ENCODE peak calls at places on chromosomes 11 and 22, in five cellular contexts. V, P, B, L and W are unnamed samples.

GRCh38 chr11:18394928-18395734 is 768 bp downstream of the LDHA start:
- DNase-seq in L (no peak), P (no peak), V (no peak), B (no peak), W (no peak)

GRCh38 chr11:131365601-131366000 is 4.8 kb upstream of the NTM start:
- DNase-seq in V (no peak), P (no peak), B (no peak), L (no peak), W (no peak)

GRCh38 chr11:118930152-118930712 is 4.5 kb upstream of the BCL9L start:
- DNase-seq in L (peak), P (peak), B (peak), V (peak), W (no peak)

GRCh38 chr11:45083544-45084087 is 62.8 kb upstream of the PRDM11 start:
- DNase-seq in V (no peak), P (peak), L (no peak), B (no peak), W (no peak)

GRCh38 chr22:50315289-50316113 is 8.1 kb upstream of the PLXNB2 start:
- DNase-seq in P (no peak), L (no peak), V (no peak), B (no peak), W (peak)

GRCh38 chr22:49664371-49664881 is 163.2 kb downstream of the BRD1 start:
- DNase-seq in B (no peak), P (no peak), V (peak), L (peak), W (no peak)

GRCh38 chr22:22037740-22038139 is 55.2 kb upstream of the TOP3B start:
- DNase-seq in P (no peak), V (no peak), B (peak), L (no peak), W (no peak)

GRCh38 chr11:103157542-103157941 is 48.3 kb downstream of the DYNC2H1 start:
- DNase-seq in V (no peak), P (no peak), L (no peak), B (no peak), W (no peak)

GRCh38 chr11:45755281-45755859 is 49.6 kb upstream of the SLC35C1 start:
- DNase-seq in V (no peak), B (no peak), L (no peak), P (no peak), W (no peak)

GRCh38 chr11:117693344-117693743 is 103.7 kb downstream of the DSCAML1 start:
- DNase-seq in L (no peak), B (no peak), P (no peak), V (no peak), W (no peak)

GRCh38 chr22:48254311-48254873 is 1491.9 kb downstream of the TBC1D22A start:
- DNase-seq in V (no peak), L (no peak), P (no peak), B (no peak), W (no peak)

GRCh38 chr11:14362613-14363012 is 3.6 kb upstream of the RRAS2 start:
- DNase-seq in L (no peak), B (no peak), V (no peak), P (peak), W (no peak)

GRCh38 chr11:61684870-61685610 is 4.8 kb downstream of the DAGLA start:
- DNase-seq in V (no peak), P (no peak), L (no peak), B (no peak), W (no peak)

GRCh38 chr11:130847517-130847916 is 68.8 kb downstream of the SNX19 start:
- DNase-seq in L (no peak), P (no peak), V (no peak), B (peak), W (no peak)

GRCh38 chr22:31486951-31487350 is 2.7 kb downstream of the EIF4ENIF1 start:
- DNase-seq in L (no peak), P (no peak), B (no peak), V (no peak), W (no peak)

GRCh38 chr22:34861787-34862186 is 204.2 kb upstream of the ISX start:
- DNase-seq in L (no peak), P (no peak), B (no peak), V (no peak), W (no peak)

GRCh38 chr11:125525303-125525702 is 29.2 kb upstream of the FEZ1 start:
- DNase-seq in L (no peak), V (no peak), B (no peak), P (no peak), W (no peak)

GRCh38 chr11:104003491-104003890 is 32.9 kb upstream of the DDI1 start:
- DNase-seq in B (peak), L (no peak), V (no peak), P (no peak), W (no peak)

GRCh38 chr11:122995526-122995925 is 13.9 kb upstream of the BSX start:
- DNase-seq in P (no peak), L (no peak), V (no peak), B (no peak), W (no peak)

GRCh38 chr11:118911880-118912741 is 13.6 kb downstream of the BCL9L start:
- DNase-seq in B (peak), P (peak), V (no peak), L (no peak), W (peak)

GRCh38 chr11:76849376-76849775 is 11.3 kb upstream of the ACER3 start:
- DNase-seq in P (no peak), L (no peak), V (no peak), B (no peak), W (no peak)

GRCh38 chr11:45607995-45608394 is 57.4 kb downstream of the CHST1 start:
- DNase-seq in B (no peak), L (no peak), V (no peak), P (no peak), W (no peak)

GRCh38 chr11:119700536-119701346 is 28.3 kb downstream of the NECTIN1 start:
- DNase-seq in V (no peak), B (no peak), P (no peak), L (peak), W (no peak)

GRCh38 chr11:69394902-69395690 is 86.4 kb upstream of the LINC01488 start:
- DNase-seq in V (no peak), P (no peak), L (no peak), B (no peak), W (peak)

GRCh38 chr11:122186439-122187080 is 70.5 kb upstream of the BLID start:
- DNase-seq in L (no peak), V (no peak), P (no peak), B (peak), W (no peak)

GRCh38 chr11:844693-845644 is 2.3 kb downstream of the TSPAN4 start:
- DNase-seq in P (peak), B (peak), V (no peak), L (peak), W (peak)

GRCh38 chr22:22702159-22702873 is 57.9 kb downstream of the GGTLC2 start:
- DNase-seq in B (no peak), L (no peak), P (no peak), V (no peak), W (no peak)

GRCh38 chr22:47101321-47101885 is 339.0 kb downstream of the TBC1D22A start:
- DNase-seq in B (no peak), V (peak), P (no peak), L (no peak), W (no peak)

DNA sequence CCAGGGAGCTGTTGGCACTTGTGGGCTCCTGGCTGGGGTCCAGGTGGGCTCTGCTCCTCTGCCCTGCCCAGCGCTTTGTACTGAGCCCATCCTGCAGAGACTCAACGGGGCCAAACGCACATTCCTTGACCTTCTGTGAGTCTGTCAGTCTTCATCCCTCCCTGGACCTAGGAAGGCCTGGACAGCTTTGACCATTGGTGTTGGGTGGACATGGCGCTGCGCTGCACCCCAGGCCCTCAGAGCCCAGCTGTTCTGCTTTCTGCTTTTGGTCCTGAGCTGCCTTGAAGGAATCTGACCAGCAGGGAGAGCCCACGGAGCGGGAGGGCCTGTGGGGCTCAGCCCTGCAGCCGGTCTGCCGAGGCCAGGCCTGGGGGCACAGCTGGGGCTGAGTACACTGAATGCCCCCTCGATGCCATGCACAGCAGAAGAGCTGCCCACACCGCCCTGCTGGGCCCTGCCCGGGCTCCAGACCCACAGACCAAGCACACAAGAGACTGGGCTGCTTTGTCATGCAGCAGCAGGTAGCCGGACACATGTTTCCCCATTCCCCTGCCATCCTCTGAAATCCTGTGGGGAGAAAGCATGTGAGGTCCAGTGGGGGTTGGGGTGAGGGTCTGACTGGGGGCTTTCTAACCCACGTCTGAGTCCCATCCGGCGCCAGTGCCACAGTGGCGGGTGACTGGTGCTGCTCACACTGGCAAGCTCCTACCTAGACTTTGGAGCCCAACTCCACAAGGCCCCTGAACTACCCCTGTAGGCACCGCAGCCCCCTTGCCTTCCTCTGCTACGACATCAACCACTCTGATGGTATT is 24.1 kb upstream of the CCDC188 start:
- DNase-seq in P (no peak), V (no peak), L (no peak), B (peak), W (no peak)
- TF ChIP-seq CTCF in P (no peak), V (no peak), L (no peak), B (peak), W (no peak)

GRCh38 chr11:37230865-37231264 is 632.8 kb upstream of the RAG2 start:
- DNase-seq in L (no peak), B (no peak), V (no peak), P (no peak), W (no peak)
- TF ChIP-seq CTCF in L (no peak), B (no peak), V (no peak), P (no peak), W (no peak)

DNA sequence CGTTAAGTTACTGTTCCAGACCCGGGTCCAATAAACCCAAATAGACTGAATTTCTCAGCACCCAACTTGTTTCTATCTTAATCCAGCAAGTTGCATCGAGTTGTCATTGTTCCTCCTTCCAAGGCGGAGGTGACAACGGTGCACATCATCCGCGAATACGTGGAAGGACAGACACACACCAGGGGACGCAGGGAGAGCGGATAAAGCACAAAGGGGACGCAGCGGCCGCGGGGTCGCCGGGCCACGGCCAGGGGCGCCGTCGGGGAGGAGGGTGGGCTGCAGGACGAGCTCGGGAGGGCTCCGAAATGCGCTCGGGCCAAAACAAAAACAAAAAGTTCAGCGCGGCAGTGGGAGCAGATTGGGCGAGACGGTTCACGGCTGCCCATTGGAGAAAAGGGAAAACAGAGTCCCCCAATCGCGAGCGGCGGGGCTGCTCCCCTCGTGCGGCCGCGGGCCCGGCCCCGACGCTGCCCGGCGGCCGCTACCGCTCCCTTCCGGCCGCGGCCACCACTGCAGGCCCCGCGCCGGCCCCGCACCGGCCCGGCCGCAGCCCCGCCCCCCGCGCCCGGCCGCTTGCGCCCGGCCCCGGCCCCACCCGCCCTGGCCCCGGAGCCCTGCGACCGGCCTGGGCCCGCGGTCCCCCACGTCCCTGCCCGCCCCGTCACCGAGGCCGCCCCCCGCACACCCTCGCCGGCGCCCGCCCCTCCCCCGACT is 518 bp downstream of the KMT5B start:
- DNase-seq in P (peak), L (peak), B (peak), V (peak), W (peak)
- TF ChIP-seq CTCF in P (peak), L (no peak), B (no peak), V (peak), W (peak)

GRCh38 chr11:75355051-75355450 is 3.6 kb upstream of the ARRB1 start:
- DNase-seq in L (no peak), V (no peak), B (no peak), P (no peak), W (no peak)

GRCh38 chr11:75350122-75350742 is 1.2 kb downstream of the ARRB1 start:
- DNase-seq in P (no peak), L (no peak), B (no peak), V (no peak), W (no peak)

GRCh38 chr11:75350743-75351540 is 519 bp downstream of the ARRB1 start:
- DNase-seq in V (no peak), B (peak), L (peak), P (peak), W (peak)

GRCh38 chr11:75351541-75352416 is at the start of gene ARRB1:
- DNase-seq in V (no peak), P (peak), L (peak), B (peak), W (peak)

DNA sequence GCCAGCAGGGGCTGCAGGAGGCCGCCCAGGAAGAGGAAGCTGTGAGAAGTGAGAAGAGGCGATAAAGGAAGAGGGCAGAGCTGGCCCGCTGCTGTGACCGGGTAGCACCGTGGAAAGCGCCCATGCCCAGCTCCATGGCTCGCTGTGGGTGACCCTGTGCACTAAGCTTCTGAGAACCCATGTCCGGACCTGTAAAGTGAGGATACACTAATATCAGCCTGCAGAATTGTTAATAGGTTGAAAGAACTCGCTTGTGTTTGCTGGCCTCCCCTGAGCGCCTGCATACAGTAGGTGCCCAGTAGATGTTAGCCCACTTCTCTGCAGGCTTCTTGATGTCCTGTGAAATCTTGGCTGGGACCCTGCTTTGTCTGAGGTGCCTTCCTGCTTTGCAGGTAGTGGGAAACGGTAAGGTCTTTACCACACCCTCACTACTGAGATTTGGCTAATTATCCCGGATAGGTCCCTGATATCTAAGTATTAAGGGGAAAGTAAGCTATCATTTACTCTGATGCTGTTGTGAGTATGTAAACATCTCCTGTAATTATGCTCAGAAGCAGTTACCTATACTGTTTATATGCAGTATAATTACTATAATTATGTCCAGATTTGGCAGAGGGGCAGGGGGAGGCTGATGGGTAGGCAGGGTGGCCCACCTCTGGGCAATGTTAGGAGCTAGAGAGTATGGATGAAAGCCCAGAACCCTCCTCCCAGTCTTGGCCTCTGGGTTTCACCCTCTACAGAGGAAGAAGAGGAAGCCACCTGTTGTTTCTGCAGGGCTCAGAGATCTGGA is 1.2 kb upstream of the ARRB1 start:
- DNase-seq in P (peak), L (peak), B (no peak), V (no peak), W (peak)
- TF ChIP-seq CTCF in P (no peak), L (peak), B (no peak), V (no peak), W (no peak)

DNA sequence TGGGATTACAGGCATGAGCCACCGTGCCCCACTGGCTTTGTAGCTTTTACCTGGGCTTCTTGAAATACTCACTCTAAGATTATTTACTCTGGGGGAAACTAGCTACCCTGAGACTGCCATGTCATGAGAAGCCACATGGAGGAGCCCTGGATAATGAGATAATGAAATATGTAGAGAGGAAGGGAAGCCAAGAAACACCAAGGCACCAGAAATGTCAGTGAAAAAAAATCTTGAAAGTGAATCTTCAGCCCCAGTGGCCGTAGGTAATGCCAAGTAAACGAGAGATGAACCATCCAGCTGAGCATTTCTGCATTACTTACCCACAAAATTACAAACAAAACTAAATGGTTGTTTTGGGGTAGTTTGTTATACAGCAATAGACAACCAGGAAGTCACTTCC is 125.6 kb downstream of the APIP start:
- DNase-seq in L (no peak), V (no peak), P (no peak), B (no peak), W (no peak)
- TF ChIP-seq CTCF in L (no peak), V (no peak), P (peak), B (no peak), W (no peak)